ENCODE peak calls at places on chromosome 13, in nine cellular contexts. G is left ventricle myocardium inferior, K is A673, T is colonic mucosa, X is ovary, N is psoas muscle, Q is mesendoderm, M is Peyer's patch, H is Panc1. O is an unnamed sample. For H3K4me1, the result is how much of the 10 kb centered on the place peaks cover.

GRCh38 chr13:49561064-49561410 is 24.3 kb downstream of the RCBTB1 start:
- DNase-seq in G (no peak), K (no peak), T (no peak), X (no peak), N (no peak), Q (peak), M (no peak), H (no peak), O (no peak)

GRCh38 chr13:33172911-33173310 is 112.6 kb downstream of the STARD13 start:
- DNase-seq in G (no peak), K (no peak), T (no peak), X (no peak), N (no peak), Q (no peak), M (no peak), H (no peak), O (no peak)

GRCh38 chr13:114309806-114310410 is 4.4 kb upstream of the CHAMP1 start:
- DNase-seq in G (no peak), K (no peak), T (no peak), X (no peak), N (peak), Q (no peak), M (no peak), H (no peak), O (no peak)

GRCh38 chr13:43111887-43112400 is 88.6 kb downstream of the DNAJC15 start:
- DNase-seq in G (no peak), K (peak), T (no peak), X (no peak), N (no peak), Q (no peak), M (no peak), H (no peak), O (no peak)

GRCh38 chr13:100789481-100789880 is 114.9 kb upstream of the TMTC4 start:
- DNase-seq in G (no peak), K (peak), T (no peak), X (no peak), N (no peak), Q (no peak), M (no peak), H (no peak), O (no peak)

GRCh38 chr13:91369432-91369831 is 21.9 kb downstream of the MIR17HG start:
- DNase-seq in G (no peak), K (peak), T (no peak), X (no peak), N (no peak), Q (peak), M (no peak), H (no peak), O (no peak)

GRCh38 chr13:102033719-102034446 is 368.0 kb downstream of the FGF14 start:
- DNase-seq in G (no peak), K (peak), T (no peak), X (no peak), N (no peak), Q (no peak), M (no peak), H (no peak), O (no peak)

GRCh38 chr13:99359493-99359892 is 52.3 kb upstream of the GPR183 start:
- DNase-seq in G (no peak), K (no peak), T (no peak), X (no peak), N (no peak), Q (no peak), M (no peak), H (no peak), O (no peak)

GRCh38 chr13:48398450-48399095 is 14.3 kb downstream of the LPAR6 start:
- DNase-seq in G (no peak), K (no peak), T (no peak), X (no peak), N (no peak), Q (no peak), M (no peak), H (no peak), O (no peak)

GRCh38 chr13:83150616-83151307 is 731.5 kb downstream of the SLITRK1 start:
- DNase-seq in G (no peak), K (no peak), T (no peak), X (no peak), N (no peak), Q (no peak), M (no peak), H (no peak), O (no peak)

GRCh38 chr13:55361141-55361540 is 1779.6 kb upstream of the PRR20A start:
- DNase-seq in G (no peak), K (no peak), T (no peak), X (no peak), N (no peak), Q (no peak), M (no peak), H (no peak), O (no peak)

GRCh38 chr13:100399455-100399854 is 189.1 kb downstream of the GGACT start:
- DNase-seq in G (no peak), K (no peak), T (no peak), X (no peak), N (no peak), Q (no peak), M (no peak), H (no peak), O (no peak)

GRCh38 chr13:112910016-112910415 is 59.0 kb upstream of the MCF2L start:
- DNase-seq in G (no peak), K (no peak), T (no peak), X (no peak), N (no peak), Q (no peak), M (no peak), H (no peak), O (no peak)

GRCh38 chr13:84651288-84651687 is 769.0 kb upstream of the SLITRK1 start:
- DNase-seq in G (no peak), K (peak), T (no peak), X (no peak), N (no peak), Q (peak), M (no peak), H (no peak), O (no peak)

GRCh38 chr13:100872761-100873160 is 198.2 kb upstream of the TMTC4 start:
- DNase-seq in G (no peak), K (no peak), T (no peak), X (no peak), N (no peak), Q (no peak), M (no peak), H (no peak), O (no peak)

GRCh38 chr13:112897603-112897955 is 71.4 kb upstream of the MCF2L start:
- DNase-seq in G (no peak), K (no peak), T (no peak), X (no peak), N (no peak), Q (no peak), M (no peak), H (no peak), O (no peak)

GRCh38 chr13:97289514-97290298 is 67.6 kb downstream of the MBNL2 start:
- DNase-seq in G (no peak), K (no peak), T (no peak), X (no peak), N (no peak), Q (no peak), M (no peak), H (no peak), O (no peak)

GRCh38 chr13:92535222-92536006 is 691.2 kb upstream of the GPC6 start:
- DNase-seq in G (no peak), K (no peak), T (no peak), X (no peak), N (no peak), Q (no peak), M (no peak), H (no peak), O (no peak)

GRCh38 chr13:73193541-73193940 is 134.7 kb downstream of the KLF5 start:
- DNase-seq in G (no peak), K (no peak), T (no peak), X (no peak), N (no peak), Q (no peak), M (no peak), H (no peak), O (no peak)

GRCh38 chr13:56670563-56670962 is 470.2 kb upstream of the PRR20A start:
- DNase-seq in G (no peak), K (no peak), T (no peak), X (no peak), N (no peak), Q (peak), M (no peak), H (no peak), O (no peak)

GRCh38 chr13:23613971-23614370 is 43.8 kb downstream of the TNFRSF19 start:
- DNase-seq in G (no peak), K (no peak), T (no peak), X (no peak), N (no peak), Q (no peak), M (no peak), H (no peak), O (no peak)

GRCh38 chr13:24680258-24680920 is at the start of gene ATP12A:
- DNase-seq in G (no peak), K (peak), T (peak), X (no peak), N (no peak), Q (peak), M (peak), H (no peak), O (no peak)

GRCh38 chr13:47621931-47622330 is 379.1 kb downstream of the SUCLA2 start:
- DNase-seq in G (no peak), K (no peak), T (no peak), X (no peak), N (no peak), Q (no peak), M (no peak), H (no peak), O (no peak)

GRCh38 chr13:28657784-28658538 is 969 bp upstream of the POMP start:
- DNase-seq in G (no peak), K (peak), T (no peak), X (no peak), N (no peak), Q (no peak), M (no peak), H (no peak), O (no peak)
- H3K4me1 ChIP-seq in G (half or more), K (under half), T (under half), X (under half), N (under half), Q (under half), M (under half), H (under half), O (half or more)

GRCh38 chr13:106650690-106651205 is 82.8 kb upstream of the ARGLU1 start:
- DNase-seq in G (no peak), K (no peak), T (no peak), X (no peak), N (no peak), Q (no peak), M (no peak), H (no peak), O (no peak)

GRCh38 chr13:106657104-106657503 is 89.2 kb upstream of the ARGLU1 start:
- DNase-seq in G (no peak), K (no peak), T (no peak), X (no peak), N (no peak), Q (peak), M (no peak), H (no peak), O (no peak)

GRCh38 chr13:106656214-106656613 is 88.3 kb upstream of the ARGLU1 start:
- DNase-seq in G (no peak), K (peak), T (no peak), X (no peak), N (no peak), Q (no peak), M (no peak), H (no peak), O (no peak)

GRCh38 chr13:106649495-106649894 is 81.6 kb upstream of the ARGLU1 start:
- DNase-seq in G (no peak), K (no peak), T (peak), X (no peak), N (no peak), Q (no peak), M (no peak), H (no peak), O (no peak)

GRCh38 chr13:106651442-106651841 is 83.5 kb upstream of the ARGLU1 start:
- DNase-seq in G (no peak), K (no peak), T (no peak), X (no peak), N (no peak), Q (no peak), M (no peak), H (no peak), O (no peak)
- H3K27ac ChIP-seq in G (peak), K (no peak), T (no peak), X (no peak), N (peak), Q (no peak), M (no peak), H (no peak), O (no peak)

GRCh38 chr13:30004204-30004603 is 153.8 kb upstream of the UBL3 start:
- DNase-seq in G (no peak), K (no peak), T (no peak), X (no peak), N (no peak), Q (no peak), M (no peak), H (no peak), O (no peak)
- H3K4me1 ChIP-seq in G (under half), K (under half), T (under half), X (under half), N (under half), Q (under half), M (under half), H (under half), O (under half)

DNA sequence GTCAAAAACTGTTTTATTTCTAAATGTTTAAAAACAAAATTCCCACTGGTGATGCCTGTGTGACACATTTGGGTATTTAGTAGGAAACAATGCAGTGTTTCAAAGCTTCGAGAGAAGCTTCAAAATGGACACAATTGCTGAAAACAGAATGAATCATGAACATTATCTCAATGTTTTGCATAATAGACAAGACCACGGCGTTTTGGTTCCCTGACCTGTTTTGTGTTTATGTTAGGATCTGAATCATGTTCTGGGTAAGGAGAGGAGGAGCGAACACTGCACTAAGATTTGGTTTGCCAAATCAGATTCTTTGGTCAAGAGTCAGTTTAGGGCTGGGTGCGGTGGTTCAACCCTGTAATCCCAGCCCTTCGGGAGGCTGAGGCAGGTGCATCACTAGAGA is 42.2 kb downstream of the IFT88 start:
- DNase-seq in G (no peak), K (no peak), T (no peak), X (no peak), N (no peak), Q (no peak), M (no peak), H (no peak), O (no peak)
- H3K27ac ChIP-seq in G (no peak), K (no peak), T (no peak), X (no peak), N (no peak), Q (no peak), M (no peak), H (no peak), O (no peak)

GRCh38 chr13:75788494-75788991 is 152.4 kb downstream of the LMO7 start:
- DNase-seq in G (no peak), K (peak), T (peak), X (no peak), N (peak), Q (no peak), M (peak), H (no peak), O (no peak)
- H3K4me1 ChIP-seq in G (half or more), K (under half), T (under half), X (under half), N (half or more), Q (under half), M (under half), H (under half), O (under half)

DNA sequence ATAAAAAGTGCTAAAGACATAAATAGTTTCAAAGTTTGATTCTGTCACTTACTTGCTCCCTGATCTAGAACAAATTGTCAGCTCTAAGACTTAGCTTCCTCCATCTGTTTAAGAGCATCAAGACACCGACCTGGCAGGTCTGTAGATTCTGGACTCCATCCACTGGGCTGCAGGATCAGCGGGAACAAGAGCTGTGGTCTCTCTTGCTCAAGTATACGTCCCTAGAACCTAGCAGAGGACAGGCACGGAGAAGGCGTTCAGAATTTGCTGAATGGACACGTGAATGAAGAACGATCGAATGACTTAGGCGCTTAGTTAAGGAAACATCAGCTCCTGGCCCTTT is 1.1 kb downstream of the DZIP1 start:
- DNase-seq in G (no peak), K (no peak), T (no peak), X (peak), N (no peak), Q (peak), M (no peak), H (no peak), O (no peak)
- H3K27ac ChIP-seq in G (peak), K (no peak), T (peak), X (peak), N (no peak), Q (no peak), M (no peak), H (peak), O (peak)

GRCh38 chr13:79285159-79285558 is 120.9 kb downstream of the RBM26 start:
- DNase-seq in G (no peak), K (no peak), T (no peak), X (no peak), N (no peak), Q (no peak), M (no peak), H (no peak), O (no peak)
- H3K4me1 ChIP-seq in G (under half), K (under half), T (under half), X (under half), N (under half), Q (under half), M (under half), H (under half), O (under half)

DNA sequence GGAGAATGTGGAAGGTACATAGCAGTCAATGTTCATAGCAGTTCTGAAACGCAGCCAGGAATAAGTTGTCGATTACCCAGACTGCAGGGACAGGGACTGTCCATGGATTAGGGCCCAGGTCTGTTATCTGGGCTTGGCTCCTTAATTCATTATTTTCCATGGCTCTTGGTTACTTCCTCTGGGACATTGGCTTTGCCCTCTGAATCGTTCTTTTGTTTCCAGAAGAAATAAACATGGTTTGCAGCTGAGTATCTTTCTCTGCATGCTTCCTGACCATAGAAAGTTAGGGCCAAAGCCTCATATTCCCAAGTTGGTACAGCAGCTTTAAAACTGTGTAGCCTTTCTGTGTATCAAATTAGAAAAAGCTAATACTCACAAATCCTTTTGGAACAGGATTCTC is 121.7 kb upstream of the MAB21L1 start:
- DNase-seq in G (no peak), K (no peak), T (no peak), X (no peak), N (no peak), Q (no peak), M (no peak), H (no peak), O (no peak)
- H3K27ac ChIP-seq in G (peak), K (no peak), T (no peak), X (no peak), N (no peak), Q (no peak), M (no peak), H (no peak), O (peak)

GRCh38 chr13:34346626-34347025 is 528.7 kb downstream of the RFC3 start:
- DNase-seq in G (no peak), K (no peak), T (no peak), X (no peak), N (no peak), Q (no peak), M (no peak), H (no peak), O (no peak)

GRCh38 chr13:34347784-34348573 is 530.0 kb downstream of the RFC3 start:
- DNase-seq in G (no peak), K (no peak), T (no peak), X (no peak), N (no peak), Q (no peak), M (no peak), H (no peak), O (no peak)

GRCh38 chr13:34345601-34345939 is 527.6 kb downstream of the RFC3 start:
- DNase-seq in G (no peak), K (no peak), T (no peak), X (no peak), N (no peak), Q (no peak), M (no peak), H (no peak), O (no peak)

GRCh38 chr13:34351134-34351533 is 533.2 kb downstream of the RFC3 start:
- DNase-seq in G (no peak), K (no peak), T (no peak), X (no peak), N (no peak), Q (no peak), M (no peak), H (no peak), O (no peak)

DNA sequence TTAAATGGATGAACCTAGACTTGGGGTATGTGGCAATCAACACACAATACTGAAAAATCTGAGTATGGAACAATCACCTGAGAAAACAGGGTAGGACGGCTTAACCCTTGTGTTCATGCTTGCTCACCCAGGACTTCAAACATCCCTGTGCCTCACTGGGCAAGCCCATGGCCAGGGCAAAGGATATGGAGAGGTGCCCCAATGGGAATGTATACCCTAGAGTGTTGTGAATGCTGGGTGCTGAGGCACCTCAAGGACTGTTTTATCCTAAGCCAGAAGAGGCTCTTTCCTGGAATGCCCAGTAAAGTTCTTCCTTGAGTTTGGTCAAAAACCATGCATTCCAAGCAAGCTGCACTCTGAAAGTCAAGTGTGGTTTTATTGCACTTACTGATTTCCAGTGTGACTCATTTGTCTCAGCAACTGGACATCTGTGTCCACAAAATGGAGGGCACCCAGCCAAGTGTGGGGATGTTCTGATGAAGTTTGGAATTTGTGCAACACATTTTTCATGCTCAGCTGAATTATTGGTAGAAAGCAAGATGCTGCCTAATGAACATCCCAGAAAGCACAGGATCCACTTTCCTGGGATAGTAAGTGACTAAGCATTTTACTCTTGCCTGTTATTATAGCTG is 531.3 kb downstream of the RFC3 start:
- DNase-seq in G (peak), K (no peak), T (peak), X (peak), N (peak), Q (no peak), M (no peak), H (no peak), O (no peak)
- H3K4me1 ChIP-seq in G (under half), K (under half), T (under half), X (under half), N (under half), Q (under half), M (under half), H (under half), O (under half)

DNA sequence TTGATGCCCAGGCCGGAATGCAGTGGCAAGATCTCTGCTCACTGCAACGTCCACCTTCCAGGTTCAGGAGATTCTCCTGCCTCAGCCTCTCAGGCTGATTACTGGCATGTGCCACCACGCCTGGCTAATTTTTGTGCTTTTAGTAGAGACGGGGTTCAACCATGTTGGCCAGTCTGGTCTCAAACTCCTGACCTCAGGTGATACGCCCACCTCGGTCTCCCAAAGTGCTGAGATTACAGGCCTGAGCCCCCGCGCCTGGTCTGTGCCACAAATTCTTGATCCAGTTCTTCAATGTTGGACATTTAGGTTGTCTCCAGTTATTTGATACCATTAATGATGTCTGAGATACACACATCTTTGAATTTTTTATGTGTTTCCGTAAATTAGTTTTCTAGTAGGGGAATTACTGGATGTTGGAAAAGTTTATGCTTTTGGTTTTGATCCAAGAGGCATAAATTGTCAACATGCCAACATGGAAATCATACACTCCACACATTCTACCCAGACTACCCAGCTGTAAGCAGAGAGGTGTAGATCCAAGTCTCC is 525 bp upstream of the COG3 start:
- DNase-seq in G (no peak), K (no peak), T (peak), X (no peak), N (no peak), Q (no peak), M (no peak), H (no peak), O (no peak)
- H3K27ac ChIP-seq in G (peak), K (peak), T (peak), X (no peak), N (peak), Q (no peak), M (peak), H (peak), O (peak)